ENCODE peak calls at places on chromosome 20, in eight cellular contexts. T is choroid plexus epithelial cell, A is astrocyte of the spinal cord, B is AG04449, I is endothelial cell of umbilical vein, J is spleen, S is fibroblast of lung, D is dorsolateral prefrontal cortex. K is an unnamed sample.

GRCh38 chr20:59676126-59676876 is 72.0 kb downstream of the PHACTR3 start:
- DNase-seq in T (no peak), A (no peak), B (no peak), I (no peak), J (no peak), S (no peak), D (no peak), K (no peak)

GRCh38 chr20:32473231-32474008 is 111.7 kb downstream of the NOL4L start:
- DNase-seq in T (no peak), A (no peak), B (no peak), I (no peak), J (no peak), S (no peak), D (no peak), K (no peak)

GRCh38 chr20:31475032-31475431 is at the start of the genes DEFB124 and REM1:
- DNase-seq in T (no peak), A (no peak), B (no peak), I (no peak), J (no peak), S (no peak), D (no peak), K (no peak)

GRCh38 chr20:8764289-8764962 is 304.5 kb upstream of the PLCB4 start:
- DNase-seq in T (peak), A (no peak), B (no peak), I (no peak), J (no peak), S (no peak), D (no peak), K (no peak)

GRCh38 chr20:2006452-2007381 is 12.9 kb upstream of the PDYN start:
- DNase-seq in T (peak), A (peak), B (no peak), I (peak), J (no peak), S (peak), D (no peak), K (no peak)

GRCh38 chr20:31689141-31689540 is 33.5 kb downstream of the BCL2L1 start:
- DNase-seq in T (no peak), A (no peak), B (no peak), I (no peak), J (peak), S (no peak), D (no peak), K (no peak)

GRCh38 chr20:2280083-2280482 is 15.7 kb upstream of the TGM3 start:
- DNase-seq in T (no peak), A (no peak), B (no peak), I (no peak), J (no peak), S (no peak), D (peak), K (no peak)

GRCh38 chr20:15336011-15336410 is 998.6 kb upstream of the FLRT3 start:
- DNase-seq in T (no peak), A (no peak), B (no peak), I (no peak), J (no peak), S (no peak), D (no peak), K (no peak)

GRCh38 chr20:1449370-1449769 is 17.3 kb downstream of the NSFL1C start:
- DNase-seq in T (no peak), A (no peak), B (no peak), I (no peak), J (no peak), S (no peak), D (no peak), K (no peak)

GRCh38 chr20:59149678-59150504 is 13.7 kb upstream of the ZNF831 start:
- DNase-seq in T (no peak), A (no peak), B (no peak), I (no peak), J (peak), S (no peak), D (no peak), K (no peak)

GRCh38 chr20:34546751-34547181 is 11.8 kb upstream of the MAP1LC3A start:
- DNase-seq in T (no peak), A (no peak), B (no peak), I (no peak), J (no peak), S (no peak), D (no peak), K (no peak)

GRCh38 chr20:59743767-59744485 is 139.6 kb downstream of the PHACTR3 start:
- DNase-seq in T (no peak), A (no peak), B (no peak), I (no peak), J (no peak), S (no peak), D (no peak), K (no peak)

GRCh38 chr20:43363506-43363905 is 94.2 kb upstream of the SRSF6 start:
- DNase-seq in T (no peak), A (no peak), B (no peak), I (no peak), J (no peak), S (no peak), D (no peak), K (no peak)

GRCh38 chr20:16434087-16434664 is 139.1 kb downstream of the KIF16B start:
- DNase-seq in T (peak), A (peak), B (no peak), I (peak), J (peak), S (no peak), D (peak), K (no peak)
- TF ChIP-seq CTCF in T (peak), A (peak), B (peak), I (peak), J (peak), S (peak), D (peak), K (peak)

DNA sequence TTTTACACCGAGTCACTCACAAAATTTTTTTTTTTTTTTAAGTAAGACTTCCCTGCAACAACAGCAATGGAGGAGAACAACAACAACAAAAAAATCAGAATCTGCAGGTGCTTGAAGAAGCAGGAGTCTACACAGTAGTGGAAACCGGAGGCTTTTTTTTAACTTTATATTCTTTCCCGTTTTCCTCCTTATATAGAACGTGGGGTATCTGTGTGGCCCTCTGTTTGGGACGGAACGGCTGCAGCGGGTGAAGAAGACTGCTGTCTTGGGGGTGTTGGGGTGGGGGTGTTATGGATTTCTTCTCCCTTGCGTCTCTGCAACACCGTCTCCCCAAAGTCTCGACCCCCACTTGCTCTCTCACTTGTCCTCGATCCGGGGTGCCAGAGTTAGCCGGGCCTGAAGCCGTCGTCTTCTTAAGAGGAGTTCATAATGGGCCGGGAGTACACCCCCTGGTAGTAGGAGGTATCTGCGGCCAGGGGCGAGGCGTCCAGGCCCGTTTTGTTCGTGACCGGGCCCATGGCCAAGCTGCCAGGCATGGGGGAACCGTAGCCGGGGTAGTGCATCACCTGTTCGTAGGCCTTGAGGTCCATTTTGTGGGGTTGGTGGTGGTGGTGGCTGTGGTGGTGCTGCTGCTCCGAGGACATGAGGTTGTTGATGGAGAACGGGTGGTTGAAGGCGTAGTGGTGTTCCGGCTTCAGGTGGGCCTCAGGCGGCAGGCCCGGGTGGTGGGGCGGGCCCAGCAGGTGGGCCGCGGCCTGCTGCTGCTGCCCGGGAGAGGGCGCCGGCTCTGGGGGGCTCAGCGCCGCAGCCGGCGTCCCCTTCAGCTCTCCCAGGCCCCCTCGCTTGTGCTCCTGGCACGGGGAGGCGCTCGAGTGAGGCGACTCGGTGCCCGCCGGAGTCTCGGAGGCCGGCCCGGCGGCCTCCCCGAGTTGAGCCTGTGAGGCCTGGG is 2.7 kb downstream of the FOXA2 start:
- DNase-seq in T (no peak), A (no peak), B (no peak), I (no peak), J (no peak), S (no peak), D (no peak), K (no peak)
- H3K4me3 ChIP-seq in T (no peak), A (no peak), B (no peak), I (no peak), J (no peak), S (no peak), D (no peak), K (no peak)

GRCh38 chr20:17682889-17683198 is 802 bp upstream of the RRBP1 start:
- DNase-seq in T (no peak), A (no peak), B (no peak), I (no peak), J (no peak), S (no peak), D (no peak), K (no peak)
- TF ChIP-seq CTCF in T (no peak), A (no peak), B (no peak), I (no peak), J (no peak), S (no peak), D (no peak), K (no peak)

DNA sequence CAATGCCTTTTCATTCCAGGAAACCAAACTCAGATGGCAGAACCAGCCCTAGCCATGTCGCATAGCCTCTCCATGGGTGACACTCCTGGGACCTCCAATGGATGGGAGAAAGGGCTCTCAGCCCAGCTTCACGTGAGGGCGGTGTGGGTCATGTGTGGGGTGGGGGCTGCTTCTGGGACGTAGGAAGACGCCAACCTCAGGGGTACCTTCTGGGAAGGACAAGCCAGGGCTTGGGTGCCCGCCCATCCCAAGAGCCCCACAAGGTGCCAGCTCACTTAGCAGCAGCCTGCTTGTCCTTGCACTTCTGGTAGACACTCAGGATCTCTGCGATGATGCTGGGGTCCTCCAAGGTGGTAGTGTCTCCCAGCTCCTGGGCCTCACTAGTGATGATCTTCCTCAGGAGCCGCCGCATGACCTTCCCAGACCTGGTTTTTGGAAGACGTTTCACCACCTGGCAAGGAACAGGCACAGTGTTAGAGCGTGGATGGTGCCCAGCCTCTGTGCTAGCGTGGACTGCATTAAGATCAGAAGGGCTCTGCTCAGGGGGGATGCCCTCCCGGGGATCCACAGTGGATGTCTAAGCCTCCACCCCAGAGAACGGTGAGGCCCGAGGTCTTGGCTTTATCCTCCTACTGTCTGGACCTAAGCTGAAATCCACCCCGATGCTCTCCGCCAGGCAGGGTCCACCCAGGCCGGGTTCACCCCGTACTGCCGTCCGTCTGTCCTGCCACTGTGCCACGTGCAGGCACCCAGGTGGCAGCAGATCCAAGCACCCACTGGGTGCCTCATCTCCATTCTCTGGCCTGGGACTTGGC is 15.1 kb upstream of the APMAP start:
- DNase-seq in T (no peak), A (no peak), B (no peak), I (no peak), J (peak), S (no peak), D (peak), K (no peak)
- H3K4me3 ChIP-seq in T (no peak), A (no peak), B (no peak), I (no peak), J (no peak), S (no peak), D (no peak), K (no peak)

DNA sequence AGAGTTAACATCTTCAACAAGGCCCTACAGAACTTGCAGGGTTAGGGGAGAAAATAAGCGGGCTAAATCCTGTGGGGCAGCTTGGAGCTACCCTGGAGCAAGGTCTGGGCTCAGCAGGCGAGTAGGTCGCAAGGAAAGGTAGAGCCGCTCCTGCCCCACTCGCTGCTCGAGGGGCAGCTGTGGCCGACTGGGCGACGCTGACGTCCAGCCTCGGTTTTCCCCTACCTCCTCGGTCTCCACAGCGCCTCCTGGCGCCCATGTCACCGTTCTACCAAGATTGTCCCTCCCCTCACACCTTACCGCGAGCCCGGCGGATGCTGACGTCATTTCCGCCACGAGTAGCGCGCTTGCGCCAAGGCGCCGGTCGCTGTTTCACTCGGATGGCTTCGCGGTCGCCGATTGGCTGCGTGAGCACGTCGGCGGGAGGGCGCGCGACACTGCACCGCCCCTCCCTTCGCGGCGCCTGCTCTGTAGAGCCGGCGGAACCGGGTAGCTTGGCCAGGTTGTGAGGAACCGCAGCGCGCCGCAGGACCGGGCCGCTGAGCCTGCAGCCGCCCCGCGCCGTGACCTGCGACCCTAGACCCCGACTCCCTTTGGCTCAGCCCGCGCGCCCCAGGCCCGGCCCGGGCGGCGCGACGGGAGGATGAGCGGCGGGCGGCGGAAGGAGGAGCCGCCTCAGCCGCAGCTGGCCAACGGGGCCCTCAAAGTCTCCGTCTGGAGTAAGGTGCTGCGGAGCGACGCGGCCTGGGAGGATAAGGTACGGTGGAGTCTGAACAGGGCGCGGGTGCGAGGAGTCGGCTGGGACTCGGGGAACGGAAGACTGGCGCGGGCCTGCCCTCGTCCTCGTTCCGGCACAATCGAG is at the start of gene RAB5IF:
- DNase-seq in T (peak), A (peak), B (peak), I (peak), J (peak), S (peak), D (peak), K (peak)
- TF ChIP-seq CTCF in T (peak), A (peak), B (peak), I (peak), J (peak), S (peak), D (peak), K (peak)

GRCh38 chr20:57649617-57650015 is 29.4 kb upstream of the ZBP1 start:
- DNase-seq in T (no peak), A (no peak), B (no peak), I (no peak), J (peak), S (no peak), D (peak), K (no peak)
- H3K4me3 ChIP-seq in T (no peak), A (no peak), B (no peak), I (no peak), J (no peak), S (no peak), D (no peak), K (no peak)

GRCh38 chr20:40813708-40814327 is 124.8 kb upstream of the MAFB start:
- DNase-seq in T (no peak), A (no peak), B (no peak), I (no peak), J (no peak), S (no peak), D (no peak), K (no peak)
- TF ChIP-seq CTCF in T (no peak), A (no peak), B (no peak), I (no peak), J (no peak), S (no peak), D (no peak), K (no peak)

GRCh38 chr20:11101243-11101642 is 427.4 kb upstream of the JAG1 start:
- DNase-seq in T (peak), A (peak), B (no peak), I (peak), J (no peak), S (peak), D (no peak), K (no peak)
- H3K4me3 ChIP-seq in T (no peak), A (no peak), B (no peak), I (no peak), J (no peak), S (no peak), D (no peak), K (no peak)